ENCODE peak calls at places on chromosomes 3 and 15, in six cellular contexts. S, N, I, V, O and M are unnamed samples.

GRCh38 chr3:167575000-167575399 is 78.7 kb downstream of the WDR49 start:
- DNase-seq in O (no peak), I (no peak), S (no peak), N (no peak), V (no peak), M (no peak)

GRCh38 chr3:56467108-56467507 is 1.2 kb downstream of the ERC2 start:
- DNase-seq in N (peak; percentile 57), I (peak; percentile 92), O (no peak), S (peak; percentile 76), V (peak; percentile 70), M (peak; percentile 83)

GRCh38 chr3:89742546-89742945 is 635.1 kb downstream of the EPHA3 start:
- DNase-seq in I (no peak), O (no peak), N (no peak), V (no peak), S (no peak), M (no peak)

GRCh38 chr15:66714543-66714981 is 12.5 kb downstream of the SMAD6 start:
- DNase-seq in N (peak; percentile 63), O (no peak), V (no peak), S (no peak), I (no peak), M (no peak)

GRCh38 chr3:13044496-13045244 is 28.6 kb downstream of the IQSEC1 start:
- DNase-seq in V (no peak), O (no peak), N (no peak), S (no peak), I (no peak), M (peak; percentile 21)

GRCh38 chr3:127749361-127749760 is 73.0 kb downstream of the MGLL start:
- DNase-seq in V (no peak), O (no peak), I (no peak), N (no peak), S (no peak), M (no peak)

GRCh38 chr3:11624161-11624560 is 19.6 kb downstream of the VGLL4 start:
- DNase-seq in I (no peak), N (no peak), S (no peak), O (no peak), V (peak; percentile 38), M (no peak)

GRCh38 chr3:25508901-25509300 is 80.8 kb downstream of the RARB start:
- DNase-seq in O (no peak), S (no peak), N (peak; percentile 58), I (no peak), V (peak; percentile 44), M (no peak)

GRCh38 chr3:72238341-72238740 is 453.4 kb upstream of the PROK2 start:
- DNase-seq in N (peak; percentile 34), O (no peak), V (no peak), S (no peak), I (no peak), M (no peak)

GRCh38 chr15:60477991-60478632 is 830 bp downstream of the ICE2 start:
- DNase-seq in N (peak; percentile 42), S (peak; percentile 23), V (peak; percentile 19), I (no peak), O (no peak), M (no peak)

GRCh38 chr3:152156880-152157279 is 111.8 kb upstream of the MBNL1 start:
- DNase-seq in V (no peak), S (no peak), N (no peak), O (no peak), I (no peak), M (no peak)

GRCh38 chr15:64617727-64618126 is 157.3 kb downstream of the ZNF609 start:
- DNase-seq in N (no peak), O (no peak), I (no peak), S (no peak), V (no peak), M (no peak)

GRCh38 chr15:34436956-34437442 is 609 bp downstream of the GOLGA8A start:
- DNase-seq in O (peak; percentile 29), I (peak; percentile 26), V (no peak), N (peak; percentile 25), S (peak; percentile 19), M (peak; percentile 55)

GRCh38 chr3:153599685-153600084 is 437.7 kb downstream of the RAP2B start:
- DNase-seq in V (peak; percentile 89), N (peak; percentile 92), O (no peak), I (peak; percentile 8), S (no peak), M (no peak)

GRCh38 chr3:195896361-195897080 is 11.8 kb downstream of the TNK2 start:
- DNase-seq in V (peak; percentile 63), N (peak; percentile 91), S (peak; percentile 79), O (no peak), I (peak; percentile 34), M (no peak)

GRCh38 chr3:71131893-71132314 is 451.6 kb downstream of the FOXP1 start:
- DNase-seq in I (no peak), S (no peak), O (peak; percentile 38), N (no peak), V (no peak), M (no peak)

GRCh38 chr3:50627407-50628051 is 10.6 kb downstream of the MAPKAPK3 start:
- DNase-seq in S (peak; percentile 56), O (no peak), N (peak; percentile 35), I (no peak), V (peak; percentile 45), M (peak; percentile 81)

GRCh38 chr3:106428565-106428994 is 559.8 kb upstream of the CBLB start:
- DNase-seq in S (no peak), I (peak; percentile 15), N (peak; percentile 97), O (no peak), V (peak; percentile 97), M (no peak)

GRCh38 chr3:23928525-23928924 is 11.6 kb downstream of the RPL15 start:
- DNase-seq in V (no peak), I (no peak), S (no peak), N (no peak), O (no peak), M (no peak)

GRCh38 chr3:170233532-170233931 is 11.3 kb downstream of the PRKCI start:
- DNase-seq in V (peak; percentile 28), O (no peak), N (peak; percentile 84), S (no peak), I (no peak), M (peak; percentile 59)

GRCh38 chr3:195821403-195822130 is 9.8 kb upstream of the MUC4 start:
- DNase-seq in S (no peak), N (no peak), I (no peak), O (no peak), V (no peak), M (no peak)

GRCh38 chr3:138974467-138974866 is 27.4 kb downstream of the FOXL2NB start:
- DNase-seq in V (peak; percentile 22), S (no peak), N (peak; percentile 57), O (no peak), I (no peak), M (no peak)

GRCh38 chr3:11566478-11566877 is 77.2 kb downstream of the VGLL4 start:
- DNase-seq in O (no peak), I (no peak), N (no peak), S (no peak), V (no peak), M (no peak)

GRCh38 chr3:128339491-128340012 is 127.1 kb downstream of the DNAJB8 start:
- DNase-seq in N (no peak), V (no peak), I (no peak), O (no peak), S (no peak), M (no peak)

GRCh38 chr15:69074011-69074842 is 59.7 kb downstream of the NOX5 start:
- DNase-seq in I (peak; percentile 54), O (no peak), S (peak; percentile 62), V (peak; percentile 39), N (peak; percentile 78), M (peak; percentile 74)

GRCh38 chr15:78243491-78243941 is 9.2 kb upstream of the ACSBG1 start:
- DNase-seq in O (no peak), S (peak; percentile 41), N (peak; percentile 78), I (peak; percentile 80), V (peak; percentile 27), M (no peak)

GRCh38 chr3:194225988-194226663 is 90.2 kb downstream of the HES1 start:
- DNase-seq in V (no peak), I (no peak), N (no peak), O (no peak), S (no peak), M (no peak)

GRCh38 chr3:161293381-161293780 is 72.3 kb downstream of the NMD3 start:
- DNase-seq in S (no peak), V (no peak), I (no peak), O (no peak), N (no peak), M (no peak)

GRCh38 chr3:161296814-161297213 is 74.5 kb downstream of the SPTSSB start:
- DNase-seq in V (no peak), I (no peak), N (no peak), S (no peak), O (no peak), M (no peak)

GRCh38 chr3:161291191-161291901 is 70.2 kb downstream of the NMD3 start:
- DNase-seq in N (no peak), S (no peak), V (no peak), O (no peak), I (peak; percentile 79), M (no peak)

GRCh38 chr3:161295325-161295724 is 74.2 kb downstream of the NMD3 start:
- DNase-seq in N (peak; percentile 45), I (no peak), O (no peak), S (no peak), V (no peak), M (no peak)
- TF ChIP-seq CTCF in N (no peak), I (no peak), O (no peak), S (no peak), V (no peak), M (no peak)

GRCh38 chr3:44208086-44208485 is 33.6 kb upstream of the TOPAZ1 start:
- DNase-seq in I (no peak), O (no peak), V (no peak), S (no peak), N (no peak), M (no peak)
- H3K27ac ChIP-seq in I (no peak overlapping the region), O (no peak overlapping the region), V (no peak overlapping the region), S (no peak overlapping the region), N (no peak overlapping the region), M (no peak overlapping the region)

DNA sequence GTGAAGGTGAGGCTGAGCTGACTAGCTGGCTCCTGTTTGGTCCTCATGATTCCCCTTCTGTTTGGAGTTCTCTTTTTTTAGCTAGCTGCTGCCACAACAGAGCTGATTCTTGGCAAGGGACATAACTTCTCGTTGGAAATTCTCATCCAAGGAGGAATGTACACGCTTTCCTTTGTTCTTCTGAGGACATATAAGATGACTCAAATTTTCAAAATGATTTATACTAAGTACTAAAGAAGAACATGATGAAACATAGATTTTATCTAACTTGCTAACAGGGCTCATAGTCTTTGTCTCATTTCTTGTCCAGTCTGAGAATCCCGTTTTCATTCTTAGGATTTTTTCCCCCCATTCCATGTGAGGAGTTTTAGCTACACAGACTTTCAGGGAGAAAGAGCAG is 2.9 kb upstream of the TFG start:
- DNase-seq in V (no peak), I (no peak), O (no peak), S (no peak), N (peak; percentile 16), M (no peak)
- H3K27me3 ChIP-seq in V (no peaks in the 10 kb centered on the region), I (no peaks in the 10 kb centered on the region), O (no peaks in the 10 kb centered on the region), S (peaks cover 12% of the 10 kb centered on the region), N (no peaks in the 10 kb centered on the region), M (no peaks in the 10 kb centered on the region)

DNA sequence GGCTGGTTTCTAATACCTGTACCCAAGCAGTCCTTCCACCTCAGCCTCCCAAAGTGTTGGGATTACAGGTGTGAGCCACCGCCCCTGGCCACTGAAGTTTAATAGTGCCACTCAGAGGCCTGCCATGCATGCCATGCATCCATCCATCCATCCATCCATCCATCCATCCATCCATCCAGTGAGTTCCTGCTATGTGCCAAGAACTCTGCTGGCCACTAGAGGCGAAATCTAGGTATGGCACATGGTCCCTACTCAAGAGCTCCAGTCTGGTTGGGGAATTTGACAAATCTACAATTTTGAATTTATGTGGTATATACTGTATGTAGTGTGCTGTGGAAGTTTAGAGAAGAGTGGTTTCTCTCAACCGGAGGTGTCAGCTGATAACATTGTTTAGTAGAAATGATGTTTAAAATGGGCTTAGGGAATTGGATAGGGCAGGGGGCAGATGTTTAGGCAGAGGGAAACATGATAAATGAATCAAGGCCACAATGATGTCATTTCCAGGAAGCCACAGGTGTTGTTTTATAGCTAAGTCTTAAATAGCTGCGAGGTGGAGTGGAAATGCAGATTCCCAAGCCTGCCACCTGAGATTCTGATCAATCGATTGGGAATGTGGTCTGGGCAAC is 384.4 kb upstream of the C2CD4B start:
- DNase-seq in S (no peak), I (peak; percentile 17), V (peak; percentile 53), N (peak; percentile 49), O (no peak), M (no peak)
- TF ChIP-seq CTCF in S (peak; percentile 42), I (peak; percentile 12), V (peak; percentile 81), N (peak; percentile 61), O (no peak), M (peak; percentile 34)